ENCODE peak calls at places on chromosomes 12 and 14, in seven cellular contexts. One of them, this sample, is unnamed. For H3K4me1, the result is how much of the 10 kb centered on the place peaks cover.

GRCh38 chr12:45498645-45499044 is 230.9 kb upstream of the ARID2 start:
- DNase-seq in mesenchymal stem cell: no peak
- DNase-seq in IMR-90: no peak
- DNase-seq in neuronal stem cell: no peak
- DNase-seq in trophoblast cell: no peak
- DNase-seq in H9: no peak
- DNase-seq in H1: no peak
- DNase-seq in this sample: no peak

GRCh38 chr12:124437621-124438414 is 129.6 kb downstream of the NCOR2 start:
- DNase-seq in mesenchymal stem cell: no peak
- DNase-seq in IMR-90: no peak
- DNase-seq in neuronal stem cell: no peak
- DNase-seq in trophoblast cell: no peak
- DNase-seq in H9: no peak
- DNase-seq in H1: no peak
- DNase-seq in this sample: no peak

GRCh38 chr14:73787760-73788508 is 63.7 kb upstream of the PTGR2 start:
- DNase-seq in mesenchymal stem cell: peak
- DNase-seq in IMR-90: peak
- DNase-seq in neuronal stem cell: no peak
- DNase-seq in trophoblast cell: no peak
- DNase-seq in H9: no peak
- DNase-seq in H1: no peak
- DNase-seq in this sample: no peak

GRCh38 chr14:26738571-26738970 is 140.7 kb upstream of the NOVA1 start:
- DNase-seq in mesenchymal stem cell: no peak
- DNase-seq in IMR-90: no peak
- DNase-seq in neuronal stem cell: no peak
- DNase-seq in trophoblast cell: no peak
- DNase-seq in H9: no peak
- DNase-seq in H1: no peak
- DNase-seq in this sample: no peak

GRCh38 chr14:59484611-59485174 is 376 bp downstream of the JKAMP start:
- DNase-seq in mesenchymal stem cell: no peak
- DNase-seq in IMR-90: peak
- DNase-seq in neuronal stem cell: no peak
- DNase-seq in trophoblast cell: no peak
- DNase-seq in H9: no peak
- DNase-seq in H1: no peak
- DNase-seq in this sample: no peak

GRCh38 chr14:55418411-55418810 is 6.8 kb upstream of the ATG14 start:
- DNase-seq in mesenchymal stem cell: no peak
- DNase-seq in IMR-90: no peak
- DNase-seq in neuronal stem cell: no peak
- DNase-seq in trophoblast cell: no peak
- DNase-seq in H9: no peak
- DNase-seq in H1: no peak
- DNase-seq in this sample: no peak

GRCh38 chr12:111112699-111113098 is 192.3 kb upstream of the MYL2 start:
- DNase-seq in mesenchymal stem cell: no peak
- DNase-seq in IMR-90: no peak
- DNase-seq in neuronal stem cell: no peak
- DNase-seq in trophoblast cell: no peak
- DNase-seq in H9: no peak
- DNase-seq in H1: no peak
- DNase-seq in this sample: no peak

GRCh38 chr12:24679135-24679534 is 269.8 kb downstream of the BCAT1 start:
- DNase-seq in mesenchymal stem cell: peak
- DNase-seq in IMR-90: peak
- DNase-seq in neuronal stem cell: peak
- DNase-seq in trophoblast cell: peak
- DNase-seq in H9: no peak
- DNase-seq in H1: no peak
- DNase-seq in this sample: peak

GRCh38 chr14:74505831-74506230 is 12.3 kb downstream of the ISCA2 start:
- DNase-seq in mesenchymal stem cell: no peak
- DNase-seq in IMR-90: no peak
- DNase-seq in neuronal stem cell: no peak
- DNase-seq in trophoblast cell: no peak
- DNase-seq in H9: no peak
- DNase-seq in H1: no peak
- DNase-seq in this sample: no peak

GRCh38 chr14:70893062-70893841 is 14.0 kb upstream of the PCNX1 start:
- DNase-seq in mesenchymal stem cell: no peak
- DNase-seq in IMR-90: no peak
- DNase-seq in neuronal stem cell: no peak
- DNase-seq in trophoblast cell: no peak
- DNase-seq in H9: no peak
- DNase-seq in H1: no peak
- DNase-seq in this sample: no peak

DNA sequence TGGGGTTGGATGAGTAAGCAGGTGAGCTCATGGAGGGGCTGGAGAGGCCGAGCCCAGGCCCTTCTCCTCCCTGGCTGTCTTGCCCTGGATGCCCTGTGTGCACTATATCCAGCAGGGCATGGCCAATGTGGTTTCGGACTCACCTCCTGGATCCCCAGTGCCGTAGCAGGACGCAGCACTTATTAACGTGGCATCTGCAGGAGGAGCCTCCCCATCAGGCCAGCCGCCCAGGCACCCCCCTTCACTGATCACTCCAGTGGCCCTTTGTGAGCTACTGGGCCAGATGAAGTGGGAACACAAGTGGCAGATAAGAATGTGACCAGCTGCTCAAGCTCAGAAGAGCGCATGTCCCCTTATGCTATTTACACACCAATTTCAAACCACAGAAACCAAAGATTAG is 43.1 kb upstream of the DICER1 start:
- DNase-seq in mesenchymal stem cell: no peak
- DNase-seq in IMR-90: no peak
- DNase-seq in neuronal stem cell: no peak
- DNase-seq in trophoblast cell: no peak
- DNase-seq in H9: no peak
- DNase-seq in H1: no peak
- DNase-seq in this sample: no peak
- H3K4me1 ChIP-seq in mesenchymal stem cell: under half
- H3K4me1 ChIP-seq in IMR-90: under half
- H3K4me1 ChIP-seq in neuronal stem cell: under half
- H3K4me1 ChIP-seq in trophoblast cell: under half
- H3K4me1 ChIP-seq in H9: under half
- H3K4me1 ChIP-seq in H1: under half
- H3K4me1 ChIP-seq in this sample: under half

GRCh38 chr14:68800361-68800760 is 7.5 kb upstream of the ZFP36L1 start:
- DNase-seq in mesenchymal stem cell: peak
- DNase-seq in IMR-90: no peak
- DNase-seq in neuronal stem cell: no peak
- DNase-seq in trophoblast cell: no peak
- DNase-seq in H9: no peak
- DNase-seq in H1: no peak
- DNase-seq in this sample: no peak
- H2BK120ac ChIP-seq in mesenchymal stem cell: no peak
- H2BK120ac ChIP-seq in IMR-90: no peak
- H2BK120ac ChIP-seq in neuronal stem cell: no peak
- H2BK120ac ChIP-seq in trophoblast cell: no peak
- H2BK120ac ChIP-seq in H9: no peak
- H2BK120ac ChIP-seq in H1: peak
- H2BK120ac ChIP-seq in this sample: no peak

DNA sequence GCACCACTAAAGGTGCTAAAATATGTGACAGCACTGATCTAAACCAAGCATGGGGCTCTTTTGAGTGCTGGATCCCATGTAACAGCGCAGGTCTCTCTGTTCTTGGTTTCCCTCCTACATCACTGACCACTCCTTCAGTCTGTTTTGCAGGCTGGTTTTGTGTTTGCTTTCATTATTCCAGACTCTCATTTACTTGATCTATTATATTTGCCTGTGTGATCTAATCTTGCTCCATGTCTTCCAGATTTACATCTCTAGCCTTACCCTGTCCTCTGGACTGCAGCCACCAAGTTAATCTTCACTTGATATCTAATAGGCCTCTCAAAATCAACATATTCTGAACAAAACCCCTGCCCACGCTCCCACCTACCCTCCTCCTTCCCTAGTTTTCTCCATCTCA is 8.6 kb downstream of the GLIPR1 start:
- DNase-seq in mesenchymal stem cell: no peak
- DNase-seq in IMR-90: no peak
- DNase-seq in neuronal stem cell: no peak
- DNase-seq in trophoblast cell: no peak
- DNase-seq in H9: no peak
- DNase-seq in H1: no peak
- DNase-seq in this sample: no peak
- H3K4me1 ChIP-seq in mesenchymal stem cell: under half
- H3K4me1 ChIP-seq in IMR-90: under half
- H3K4me1 ChIP-seq in neuronal stem cell: under half
- H3K4me1 ChIP-seq in trophoblast cell: under half
- H3K4me1 ChIP-seq in H9: under half
- H3K4me1 ChIP-seq in H1: under half
- H3K4me1 ChIP-seq in this sample: under half

DNA sequence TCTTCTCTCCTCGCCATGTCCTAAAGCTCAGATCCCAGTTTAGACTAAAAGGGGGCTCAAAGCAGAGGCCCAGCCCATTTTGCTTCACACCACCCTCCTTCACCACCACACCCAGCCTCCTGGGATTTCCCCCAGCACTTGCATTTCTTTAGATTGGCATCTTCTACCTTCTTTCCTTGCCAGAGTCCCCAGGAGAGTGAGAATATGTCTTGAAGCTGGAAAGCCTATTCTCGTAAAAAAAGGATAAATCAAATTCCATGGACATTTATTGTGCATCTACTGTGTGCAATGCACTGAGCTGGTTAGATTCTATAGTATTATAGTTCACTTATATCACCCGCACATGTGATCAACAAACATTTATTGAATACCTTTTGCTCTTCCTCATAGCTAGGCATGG is 10.2 kb downstream of the FBXW8 start:
- DNase-seq in mesenchymal stem cell: no peak
- DNase-seq in IMR-90: no peak
- DNase-seq in neuronal stem cell: no peak
- DNase-seq in trophoblast cell: no peak
- DNase-seq in H9: no peak
- DNase-seq in H1: no peak
- DNase-seq in this sample: no peak
- H2BK120ac ChIP-seq in mesenchymal stem cell: no peak
- H2BK120ac ChIP-seq in IMR-90: no peak
- H2BK120ac ChIP-seq in neuronal stem cell: no peak
- H2BK120ac ChIP-seq in trophoblast cell: no peak
- H2BK120ac ChIP-seq in H9: no peak
- H2BK120ac ChIP-seq in H1: no peak
- H2BK120ac ChIP-seq in this sample: no peak

DNA sequence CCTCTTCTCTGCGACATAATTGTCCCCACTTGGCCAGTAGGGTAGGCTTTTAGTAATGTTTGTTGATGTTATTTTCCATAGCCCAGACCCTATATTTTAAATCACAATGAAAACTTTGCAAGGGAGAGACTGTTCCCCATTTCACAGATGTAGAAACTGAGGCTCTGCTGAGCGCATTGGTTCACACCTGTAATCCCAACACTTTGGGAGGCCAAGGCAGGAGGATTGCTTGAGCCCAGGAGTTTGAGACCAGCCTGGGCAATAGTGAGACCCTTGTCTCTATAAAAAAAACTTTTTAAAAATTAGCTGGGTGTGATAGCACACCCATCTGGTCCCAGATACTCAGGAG is 114.8 kb downstream of the DIP2B start:
- DNase-seq in mesenchymal stem cell: no peak
- DNase-seq in IMR-90: no peak
- DNase-seq in neuronal stem cell: no peak
- DNase-seq in trophoblast cell: no peak
- DNase-seq in H9: no peak
- DNase-seq in H1: no peak
- DNase-seq in this sample: no peak
- H3K4me1 ChIP-seq in mesenchymal stem cell: under half
- H3K4me1 ChIP-seq in IMR-90: under half
- H3K4me1 ChIP-seq in neuronal stem cell: under half
- H3K4me1 ChIP-seq in trophoblast cell: under half
- H3K4me1 ChIP-seq in H9: under half
- H3K4me1 ChIP-seq in H1: under half
- H3K4me1 ChIP-seq in this sample: under half

DNA sequence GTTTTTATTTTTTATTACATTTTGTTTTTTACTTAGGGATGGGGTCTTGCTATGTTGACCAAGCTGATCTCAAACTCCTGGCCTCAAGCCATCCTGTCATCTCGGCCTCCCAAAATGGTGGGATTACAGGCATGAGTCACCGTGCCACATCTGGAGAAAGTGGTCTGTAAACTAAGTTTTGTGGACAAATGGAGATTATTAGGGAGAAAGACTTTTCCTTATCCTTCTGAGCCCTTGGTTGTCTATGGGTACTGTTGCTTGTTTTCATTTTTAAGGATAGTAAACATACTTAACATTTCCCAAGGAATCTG is 37.8 kb downstream of the WNK1 start:
- DNase-seq in mesenchymal stem cell: no peak
- DNase-seq in IMR-90: no peak
- DNase-seq in neuronal stem cell: no peak
- DNase-seq in trophoblast cell: no peak
- DNase-seq in H9: no peak
- DNase-seq in H1: no peak
- DNase-seq in this sample: no peak
- H2BK120ac ChIP-seq in mesenchymal stem cell: no peak
- H2BK120ac ChIP-seq in IMR-90: no peak
- H2BK120ac ChIP-seq in neuronal stem cell: no peak
- H2BK120ac ChIP-seq in trophoblast cell: no peak
- H2BK120ac ChIP-seq in H9: no peak
- H2BK120ac ChIP-seq in H1: no peak
- H2BK120ac ChIP-seq in this sample: no peak